ENCODE peak calls at places on chromosome 2, in five cellular contexts. S is dorsolateral prefrontal cortex, V is IMR-90, I is Caco-2, C is ovary. L is an unnamed sample.
A peak's percentile ranks its signal among the peaks of the same experiment; 100 is the strongest.

GRCh38 chr2:73020657-73021370 is 50.7 kb downstream of the SFXN5 start:
- DNase-seq in I (peak; percentile 28), C (no peak), V (peak; percentile 85), S (no peak), L (peak; percentile 31)

GRCh38 chr2:46098606-46099005 is 198.6 kb upstream of the EPAS1 start:
- DNase-seq in I (no peak), V (peak; percentile 92), C (no peak), S (no peak), L (no peak)

GRCh38 chr2:100975521-100975785 is 26.6 kb upstream of the RPL31 start:
- DNase-seq in V (no peak), I (no peak), S (no peak), C (no peak), L (no peak)

GRCh38 chr2:99480390-99480789 is 9.4 kb downstream of the REV1 start:
- DNase-seq in V (peak; percentile 23), C (no peak), I (no peak), S (no peak), L (no peak)

GRCh38 chr2:203394519-203395227 is 66.5 kb downstream of the ABI2 start:
- DNase-seq in V (no peak), C (no peak), I (peak; percentile 22), S (no peak), L (no peak)

GRCh38 chr2:159712929-159713575 is 746 bp downstream of the MARCHF7 start:
- DNase-seq in V (no peak), C (no peak), I (no peak), S (no peak), L (no peak)

GRCh38 chr2:71462641-71463341 is 9.4 kb downstream of the DYSF start:
- DNase-seq in I (no peak), V (no peak), S (no peak), C (no peak), L (no peak)

GRCh38 chr2:45199973-45200372 is 190.7 kb upstream of the SIX2 start:
- DNase-seq in I (no peak), C (no peak), S (no peak), V (no peak), L (no peak)

GRCh38 chr2:43045866-43046265 is 180.5 kb downstream of the ZFP36L2 start:
- DNase-seq in V (no peak), C (no peak), I (no peak), S (no peak), L (no peak)

GRCh38 chr2:64627860-64628841 is 25.6 kb downstream of the SERTAD2 start:
- DNase-seq in V (no peak), C (no peak), I (no peak), S (no peak), L (no peak)

GRCh38 chr2:238251986-238252385 is 12.1 kb upstream of the HES6 start:
- DNase-seq in S (no peak), I (no peak), C (no peak), V (no peak), L (no peak)

GRCh38 chr2:221077799-221078198 is 494.3 kb downstream of the EPHA4 start:
- DNase-seq in S (no peak), C (no peak), V (no peak), I (no peak), L (no peak)

GRCh38 chr2:109685453-109685852 is 71.3 kb downstream of the SOWAHC start:
- DNase-seq in C (no peak), V (no peak), I (no peak), S (no peak), L (no peak)

GRCh38 chr2:99635710-99636431 is 146.1 kb upstream of the REV1 start:
- DNase-seq in S (no peak), C (peak; percentile 50), V (no peak), I (no peak), L (no peak)

GRCh38 chr2:241843321-241844065 is 15.2 kb downstream of the PDCD1 start:
- DNase-seq in I (no peak), V (no peak), S (no peak), C (no peak), L (no peak)

GRCh38 chr2:187442378-187442777 is 5.7 kb downstream of the CALCRL start:
- DNase-seq in C (no peak), I (no peak), V (no peak), S (no peak), L (no peak)

GRCh38 chr2:130985206-130985779 is 108.0 kb downstream of the FAM168B start:
- DNase-seq in C (no peak), I (no peak), V (no peak), S (no peak), L (no peak)

GRCh38 chr2:106192752-106193490 is 1.2 kb downstream of the UXS1 start:
- DNase-seq in V (peak; percentile 87), S (no peak), I (peak; percentile 48), C (no peak), L (no peak)

GRCh38 chr2:241659150-241659739 is 21.8 kb downstream of the ATG4B start:
- DNase-seq in S (peak; percentile 88), C (peak; percentile 64), V (peak; percentile 73), I (peak; percentile 48), L (no peak)

GRCh38 chr2:64939332-64939917 is 49.8 kb upstream of the SLC1A4 start:
- DNase-seq in S (no peak), V (no peak), C (no peak), I (no peak), L (no peak)

GRCh38 chr2:101063352-101063751 is 61.3 kb downstream of the RPL31 start:
- DNase-seq in C (no peak), S (no peak), I (no peak), V (no peak), L (no peak)

GRCh38 chr2:53490659-53491058 is 276.9 kb upstream of the CHAC2 start:
- DNase-seq in C (no peak), V (peak; percentile 85), S (peak; percentile 83), I (no peak), L (no peak)

GRCh38 chr2:179440642-179441251 is 176.1 kb upstream of the SESTD1 start:
- DNase-seq in C (no peak), S (no peak), I (peak; percentile 42), V (peak; percentile 26), L (no peak)

GRCh38 chr2:47190188-47190818 is 35.2 kb upstream of the STPG4 start:
- DNase-seq in C (no peak), I (peak; percentile 44), V (peak; percentile 84), S (no peak), L (no peak)

GRCh38 chr2:148812306-148812705 is 62.7 kb upstream of the KIF5C start:
- DNase-seq in C (peak; percentile 85), V (peak; percentile 51), I (no peak), S (peak; percentile 52), L (no peak)

GRCh38 chr2:237754182-237754581 is 44.4 kb upstream of the RBM44 start:
- DNase-seq in C (no peak), V (peak; percentile 71), I (no peak), S (no peak), L (no peak)

GRCh38 chr2:508121-508520 is 169.1 kb downstream of the TMEM18 start:
- DNase-seq in V (no peak), C (no peak), I (no peak), S (no peak), L (no peak)

GRCh38 chr2:240964854-240965295 is 33.5 kb upstream of the SNED1 start:
- DNase-seq in I (no peak), C (peak; percentile 35), S (no peak), V (no peak), L (no peak)

GRCh38 chr2:122707224-122707824 is 951.9 kb downstream of the TSN start:
- DNase-seq in V (no peak), S (no peak), C (no peak), I (no peak), L (no peak)

GRCh38 chr2:74588664-74589063 is 34.1 kb downstream of the DOK1 start:
- DNase-seq in S (no peak), V (no peak), I (no peak), C (no peak), L (no peak)
- TF ChIP-seq CTCF in S (no peak), V (no peak), I (no peak), C (no peak), L (no peak)

DNA sequence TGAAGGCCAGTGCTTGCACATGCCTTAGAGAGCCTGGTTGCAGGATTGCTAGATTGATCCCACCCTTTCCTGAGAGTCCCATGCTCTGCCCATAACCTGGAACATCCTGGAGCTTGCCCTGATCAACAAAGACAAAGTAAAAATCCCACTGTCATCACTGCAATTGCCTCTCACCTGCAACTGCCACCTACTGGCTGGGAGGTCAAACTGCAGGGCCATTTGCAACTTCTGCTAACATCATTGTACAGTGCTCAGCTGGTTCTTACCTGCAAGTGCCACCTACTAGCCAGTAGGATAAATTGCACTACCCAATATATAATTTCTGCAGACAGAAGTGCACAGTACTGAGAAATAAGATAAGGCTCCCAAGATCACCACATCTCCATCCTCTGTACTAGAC is 947.5 kb downstream of the CPS1 start:
- DNase-seq in V (no peak), C (no peak), I (peak; percentile 8), S (no peak), L (no peak)
- TF ChIP-seq CTCF in V (no peak), C (no peak), I (no peak), S (no peak), L (peak; percentile 33)

GRCh38 chr2:239394346-239394945 is 6.4 kb downstream of the HDAC4 start:
- DNase-seq in S (no peak), I (no peak), V (no peak), C (no peak), L (peak; percentile 7)

GRCh38 chr2:239392072-239392357 is 8.8 kb downstream of the HDAC4 start:
- DNase-seq in S (no peak), I (no peak), C (no peak), V (no peak), L (no peak)

GRCh38 chr2:239392688-239393400 is 8.0 kb downstream of the HDAC4 start:
- DNase-seq in V (no peak), C (no peak), I (no peak), S (no peak), L (no peak)

GRCh38 chr2:239393941-239394340 is 6.9 kb downstream of the HDAC4 start:
- DNase-seq in S (no peak), V (peak; percentile 27), C (no peak), I (no peak), L (no peak)

GRCh38 chr2:239393401-239393940 is 7.3 kb downstream of the HDAC4 start:
- DNase-seq in I (no peak), C (peak; percentile 55), S (no peak), V (no peak), L (no peak)
- TF ChIP-seq CTCF in I (no peak), C (no peak), S (no peak), V (no peak), L (no peak)

GRCh38 chr2:219028141-219028540 is 13.2 kb downstream of the CFAP65 start:
- DNase-seq in C (no peak), I (no peak), S (no peak), V (no peak), L (no peak)

GRCh38 chr2:219028996-219029828 is 12.1 kb downstream of the CFAP65 start:
- DNase-seq in C (no peak), V (no peak), S (no peak), I (no peak), L (no peak)

GRCh38 chr2:219027511-219028055 is 13.7 kb downstream of the CFAP65 start:
- DNase-seq in I (no peak), V (no peak), C (no peak), S (no peak), L (no peak)

GRCh38 chr2:219025637-219026585 is 15.4 kb downstream of the CFAP65 start:
- DNase-seq in V (no peak), I (no peak), C (no peak), S (peak; percentile 91), L (no peak)

DNA sequence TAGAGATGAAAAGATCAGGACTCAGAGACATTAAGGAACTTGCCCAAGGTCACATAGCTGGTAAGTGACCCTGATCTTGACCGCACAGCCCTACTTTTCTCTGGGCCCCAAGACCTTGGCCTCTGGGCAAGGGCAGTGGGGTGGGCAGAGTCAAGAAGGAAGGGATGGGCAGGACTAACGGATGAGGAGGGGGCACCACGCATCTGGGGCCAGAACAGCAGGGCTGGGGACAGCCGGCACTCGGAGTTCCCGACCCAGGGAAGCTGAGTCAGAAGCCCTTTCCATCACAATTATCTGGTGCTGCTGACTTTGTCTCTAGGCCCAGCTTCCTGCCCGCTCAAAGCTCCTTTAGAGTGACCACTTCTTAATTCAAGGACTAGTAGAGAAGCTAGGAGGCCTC is 14.4 kb downstream of the CFAP65 start:
- DNase-seq in S (no peak), I (no peak), V (no peak), C (no peak), L (no peak)
- TF ChIP-seq CTCF in S (no peak), I (no peak), V (no peak), C (no peak), L (no peak)